ENCODE peak calls at places on chromosomes 3 and 15, in seven cellular contexts. C is A549; U is progenitor cell of endocrine pancreas; X is CD4-positive, alpha-beta T cell; R is colonic mucosa; D is cardiac muscle cell; T is mesothelial cell of epicardium. S is an unnamed sample.

GRCh38 chr3:100107227-100107626 is 7.1 kb downstream of the FILIP1L start:
- DNase-seq in C (no peak), U (no peak), X (no peak), R (no peak), D (no peak), T (no peak), S (no peak)

GRCh38 chr3:43203022-43203421 is 83.3 kb upstream of the SNRK start:
- DNase-seq in C (no peak), U (no peak), X (no peak), R (no peak), D (peak), T (no peak), S (no peak)

GRCh38 chr3:13461169-13462124 is 18.7 kb upstream of the HDAC11 start:
- DNase-seq in C (peak), U (peak), X (peak), R (peak), D (peak), T (peak), S (no peak)

GRCh38 chr15:42688301-42688700 is 48.6 kb downstream of the CDAN1 start:
- DNase-seq in C (no peak), U (no peak), X (no peak), R (no peak), D (no peak), T (no peak), S (no peak)

GRCh38 chr3:65508743-65509422 is 529.8 kb downstream of the MAGI1 start:
- DNase-seq in C (no peak), U (no peak), X (no peak), R (no peak), D (no peak), T (no peak), S (no peak)

GRCh38 chr3:144142151-144142855 is 170.7 kb downstream of the DIPK2A start:
- DNase-seq in C (no peak), U (no peak), X (no peak), R (no peak), D (no peak), T (no peak), S (no peak)

GRCh38 chr3:78434801-78435200 is 1333.0 kb downstream of the ROBO1 start:
- DNase-seq in C (no peak), U (no peak), X (no peak), R (no peak), D (no peak), T (no peak), S (no peak)

GRCh38 chr15:72197460-72198409 is at the start of gene GRAMD2A:
- DNase-seq in C (peak), U (no peak), X (no peak), R (peak), D (peak), T (peak), S (no peak)

GRCh38 chr3:31132132-31132769 is 237.8 kb upstream of the GADL1 start:
- DNase-seq in C (peak), U (no peak), X (no peak), R (no peak), D (peak), T (no peak), S (no peak)

GRCh38 chr15:89016549-89017041 is 71.7 kb upstream of the ABHD2 start:
- DNase-seq in C (no peak), U (no peak), X (no peak), R (no peak), D (no peak), T (no peak), S (no peak)

GRCh38 chr3:15645246-15645645 is 43.7 kb downstream of the BTD start:
- DNase-seq in C (no peak), U (no peak), X (no peak), R (no peak), D (no peak), T (no peak), S (no peak)

GRCh38 chr15:81375461-81375860 is 1.4 kb upstream of the TMC3 start:
- DNase-seq in C (no peak), U (no peak), X (no peak), R (no peak), D (no peak), T (no peak), S (no peak)

GRCh38 chr15:52912172-52912571 is 122.0 kb upstream of the ONECUT1 start:
- DNase-seq in C (no peak), U (no peak), X (no peak), R (no peak), D (no peak), T (no peak), S (no peak)

GRCh38 chr3:117036259-117036799 is 326.8 kb downstream of the TUSC7 start:
- DNase-seq in C (no peak), U (no peak), X (no peak), R (peak), D (no peak), T (no peak), S (no peak)

GRCh38 chr3:18442743-18443669 is 17.9 kb upstream of the SATB1 start:
- DNase-seq in C (no peak), U (no peak), X (no peak), R (no peak), D (no peak), T (no peak), S (no peak)

GRCh38 chr15:43975750-43976149 is 148.9 kb downstream of the WDR76 start:
- DNase-seq in C (no peak), U (no peak), X (no peak), R (no peak), D (peak), T (no peak), S (no peak)

GRCh38 chr15:67135494-67135893 is 70.1 kb downstream of the SMAD3 start:
- DNase-seq in C (peak), U (no peak), X (no peak), R (peak), D (no peak), T (no peak), S (no peak)

GRCh38 chr3:159182961-159183360 is 381.1 kb downstream of the MFSD1 start:
- DNase-seq in C (no peak), U (no peak), X (no peak), R (no peak), D (no peak), T (no peak), S (no peak)

GRCh38 chr15:33279613-33280205 is 31.1 kb upstream of the RYR3 start:
- DNase-seq in C (peak), U (no peak), X (no peak), R (no peak), D (no peak), T (no peak), S (no peak)

GRCh38 chr15:33282226-33283020 is 28.3 kb upstream of the RYR3 start:
- DNase-seq in C (no peak), U (no peak), X (no peak), R (no peak), D (no peak), T (no peak), S (no peak)

GRCh38 chr15:33277689-33278088 is 33.1 kb upstream of the RYR3 start:
- DNase-seq in C (no peak), U (no peak), X (no peak), R (no peak), D (no peak), T (no peak), S (no peak)

GRCh38 chr15:33283603-33284002 is 27.2 kb upstream of the RYR3 start:
- DNase-seq in C (no peak), U (no peak), X (no peak), R (no peak), D (no peak), T (no peak), S (no peak)

DNA sequence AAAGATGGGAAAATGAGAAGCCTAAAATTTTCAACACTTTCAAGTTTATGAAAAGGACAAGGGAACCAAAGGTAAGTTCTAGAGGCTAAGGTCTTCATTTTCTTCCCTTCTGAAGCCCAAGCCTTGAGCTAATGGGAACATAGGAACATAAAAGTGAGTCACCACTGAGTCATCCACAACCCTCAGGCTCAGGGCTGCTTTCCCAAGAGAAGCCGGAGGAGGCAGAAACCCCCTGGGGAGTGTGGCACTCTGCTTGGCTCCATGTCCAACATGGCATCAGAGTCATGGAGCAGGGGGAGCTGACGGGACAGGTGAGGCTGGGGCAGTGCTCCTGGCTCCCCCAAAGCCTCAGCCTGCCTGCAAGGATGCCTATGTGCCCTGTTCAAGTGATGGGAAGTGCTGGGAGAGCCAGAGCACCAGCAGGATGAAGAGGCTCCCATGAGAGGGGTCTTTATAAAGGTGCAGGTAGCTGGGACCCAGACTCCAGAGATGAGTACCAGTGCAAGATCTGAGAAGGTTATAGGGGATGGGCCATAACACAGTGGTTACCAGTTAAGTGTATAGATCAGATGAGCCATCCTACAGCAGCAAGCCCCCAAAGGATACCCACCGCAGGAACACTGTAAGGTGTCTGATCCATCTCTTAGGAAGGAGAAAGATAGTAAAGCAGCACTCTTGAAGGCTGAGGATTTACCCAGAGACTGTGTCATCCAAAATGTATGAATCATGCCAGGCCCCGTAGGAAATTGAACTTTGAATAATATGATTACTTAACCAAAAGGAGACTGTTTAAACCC is 31.8 kb upstream of the RYR3 start:
- DNase-seq in C (peak), U (no peak), X (no peak), R (no peak), D (no peak), T (no peak), S (no peak)
- TF ChIP-seq CTCF in C (no peak), U (no peak), X (no peak), R (no peak), D (no peak), T (no peak), S (no peak)

GRCh38 chr15:85804481-85805165 is 9.9 kb upstream of the KLHL25 start:
- DNase-seq in C (no peak), U (no peak), X (no peak), R (no peak), D (no peak), T (no peak), S (no peak)

GRCh38 chr15:85795669-85796305 is 1.1 kb upstream of the KLHL25 start:
- DNase-seq in C (no peak), U (no peak), X (no peak), R (peak), D (no peak), T (no peak), S (no peak)

GRCh38 chr15:85805392-85805791 is 10.7 kb upstream of the KLHL25 start:
- DNase-seq in C (no peak), U (no peak), X (no peak), R (no peak), D (no peak), T (no peak), S (no peak)

GRCh38 chr15:85795320-85795668 is 569 bp upstream of the KLHL25 start:
- DNase-seq in C (no peak), U (no peak), X (no peak), R (no peak), D (no peak), T (no peak), S (no peak)

DNA sequence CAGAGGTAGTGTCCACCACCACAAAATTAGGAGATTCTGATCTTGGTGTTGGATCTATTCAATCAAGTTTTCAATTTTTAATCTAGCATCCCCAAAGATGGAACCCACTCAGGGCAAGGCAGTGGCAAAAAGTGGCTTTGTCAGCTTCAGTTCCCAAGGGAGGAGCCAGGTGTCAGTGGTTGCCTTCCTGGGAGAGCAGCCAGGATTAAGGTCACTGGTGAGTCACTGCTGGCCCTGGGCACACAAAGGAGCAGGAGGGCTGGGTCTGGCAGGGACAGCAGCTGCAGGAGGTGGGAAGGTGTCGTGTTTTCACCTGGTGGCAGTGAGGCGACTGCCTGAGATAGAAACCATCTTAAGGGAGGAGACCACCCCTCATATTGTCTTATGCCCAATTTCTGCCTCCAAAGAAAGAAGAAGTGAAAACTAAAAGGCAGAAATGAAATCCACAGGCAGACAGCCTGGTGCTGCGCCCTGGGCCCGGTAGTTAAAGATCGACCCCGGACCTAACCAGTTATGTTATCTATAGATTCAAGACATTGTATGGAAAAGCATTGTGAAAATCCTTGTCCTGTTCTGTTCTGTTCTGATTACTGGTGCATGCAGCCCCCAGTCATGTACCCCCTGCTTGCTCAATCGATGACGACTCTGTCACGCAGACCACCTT is 5.9 kb upstream of the KLHL25 start:
- DNase-seq in C (peak), U (no peak), X (no peak), R (peak), D (no peak), T (no peak), S (no peak)
- TF ChIP-seq CTCF in C (peak), U (no peak), X (no peak), R (peak), D (no peak), T (no peak), S (peak)

GRCh38 chr3:20622304-20622703 is 436.3 kb upstream of the SGO1 start:
- DNase-seq in C (no peak), U (no peak), X (no peak), R (no peak), D (no peak), T (no peak), S (no peak)
- TF ChIP-seq CTCF in C (no peak), U (no peak), X (no peak), R (no peak), D (no peak), T (no peak), S (no peak)

GRCh38 chr3:12062605-12063004 is 58.4 kb downstream of the SYN2 start:
- DNase-seq in C (no peak), U (no peak), X (no peak), R (no peak), D (no peak), T (no peak), S (no peak)
- TF ChIP-seq CTCF in C (no peak), U (no peak), X (no peak), R (no peak), D (no peak), T (no peak), S (no peak)

GRCh38 chr3:34015204-34016142 is 217.0 kb downstream of the PDCD6IP start:
- DNase-seq in C (peak), U (no peak), X (no peak), R (no peak), D (peak), T (no peak), S (no peak)
- TF ChIP-seq CTCF in C (peak), U (peak), X (no peak), R (no peak), D (peak), T (no peak), S (no peak)